ENCODE peak calls at places on chromosome 12, in eight cellular contexts. One of them, this sample, is unnamed.

GRCh38 chr12:75953312-75953906 is 78.2 kb downstream of the PHLDA1 start:
- DNase-seq in cardiac muscle cell: no peak
- DNase-seq in mesendoderm: no peak
- DNase-seq in A549: peak; percentile 72
- DNase-seq in esophagus squamous epithelium: no peak
- DNase-seq in GM23248: peak; percentile 63
- DNase-seq in thyroid gland: no peak
- DNase-seq in IMR-90: peak; percentile 63
- DNase-seq in this sample: no peak

GRCh38 chr12:107415066-107415465 is 270.5 kb upstream of the PWP1 start:
- DNase-seq in esophagus squamous epithelium: no peak
- DNase-seq in cardiac muscle cell: no peak
- DNase-seq in A549: peak; percentile 63
- DNase-seq in mesendoderm: no peak
- DNase-seq in GM23248: peak; percentile 89
- DNase-seq in IMR-90: peak; percentile 77
- DNase-seq in thyroid gland: no peak
- DNase-seq in this sample: no peak

GRCh38 chr12:56628671-56629458 is 1.3 kb downstream of the BAZ2A start:
- DNase-seq in thyroid gland: peak; percentile 68
- DNase-seq in IMR-90: peak; percentile 74
- DNase-seq in cardiac muscle cell: peak; percentile 37
- DNase-seq in GM23248: peak; percentile 83
- DNase-seq in A549: peak; percentile 51
- DNase-seq in esophagus squamous epithelium: no peak
- DNase-seq in mesendoderm: peak; percentile 56
- DNase-seq in this sample: peak; percentile 78

GRCh38 chr12:120363274-120363855 is 5.6 kb downstream of the MSI1 start:
- DNase-seq in esophagus squamous epithelium: no peak
- DNase-seq in A549: no peak
- DNase-seq in IMR-90: no peak
- DNase-seq in thyroid gland: no peak
- DNase-seq in GM23248: no peak
- DNase-seq in mesendoderm: peak; percentile 59
- DNase-seq in cardiac muscle cell: no peak
- DNase-seq in this sample: no peak

GRCh38 chr12:117350140-117350539 is 11.3 kb downstream of the NOS1 start:
- DNase-seq in thyroid gland: peak; percentile 69
- DNase-seq in IMR-90: no peak
- DNase-seq in mesendoderm: no peak
- DNase-seq in A549: no peak
- DNase-seq in cardiac muscle cell: no peak
- DNase-seq in esophagus squamous epithelium: no peak
- DNase-seq in GM23248: no peak
- DNase-seq in this sample: no peak

GRCh38 chr12:121858662-121859572 is at the start of gene HPD:
- DNase-seq in esophagus squamous epithelium: no peak
- DNase-seq in thyroid gland: peak; percentile 33
- DNase-seq in A549: no peak
- DNase-seq in GM23248: peak; percentile 80
- DNase-seq in cardiac muscle cell: no peak
- DNase-seq in IMR-90: peak; percentile 76
- DNase-seq in mesendoderm: peak; percentile 91
- DNase-seq in this sample: peak; percentile 73

GRCh38 chr12:107322063-107322462 is 228.7 kb upstream of the CRY1 start:
- DNase-seq in cardiac muscle cell: no peak
- DNase-seq in IMR-90: no peak
- DNase-seq in mesendoderm: no peak
- DNase-seq in GM23248: no peak
- DNase-seq in A549: no peak
- DNase-seq in thyroid gland: no peak
- DNase-seq in esophagus squamous epithelium: no peak
- DNase-seq in this sample: no peak

GRCh38 chr12:115351513-115352077 is 667.6 kb upstream of the TBX3 start:
- DNase-seq in mesendoderm: no peak
- DNase-seq in A549: no peak
- DNase-seq in esophagus squamous epithelium: no peak
- DNase-seq in IMR-90: peak; percentile 41
- DNase-seq in thyroid gland: no peak
- DNase-seq in cardiac muscle cell: no peak
- DNase-seq in GM23248: peak; percentile 81
- DNase-seq in this sample: no peak

GRCh38 chr12:132492522-132492921 is 2.6 kb downstream of the FBRSL1 start:
- DNase-seq in GM23248: no peak
- DNase-seq in cardiac muscle cell: no peak
- DNase-seq in IMR-90: no peak
- DNase-seq in thyroid gland: no peak
- DNase-seq in mesendoderm: no peak
- DNase-seq in esophagus squamous epithelium: no peak
- DNase-seq in A549: no peak
- DNase-seq in this sample: no peak

GRCh38 chr12:132491761-132492378 is 1.9 kb downstream of the FBRSL1 start:
- DNase-seq in IMR-90: no peak
- DNase-seq in esophagus squamous epithelium: no peak
- DNase-seq in thyroid gland: no peak
- DNase-seq in A549: no peak
- DNase-seq in mesendoderm: no peak
- DNase-seq in GM23248: no peak
- DNase-seq in cardiac muscle cell: no peak
- DNase-seq in this sample: no peak

GRCh38 chr12:132490481-132491348 is 764 bp downstream of the FBRSL1 start:
- DNase-seq in IMR-90: peak; percentile 20
- DNase-seq in esophagus squamous epithelium: no peak
- DNase-seq in cardiac muscle cell: peak; percentile 58
- DNase-seq in GM23248: peak; percentile 75
- DNase-seq in mesendoderm: no peak
- DNase-seq in A549: no peak
- DNase-seq in thyroid gland: peak; percentile 29
- DNase-seq in this sample: peak; percentile 61

GRCh38 chr12:132489602-132490239 is at the start of gene FBRSL1:
- DNase-seq in thyroid gland: peak; percentile 85
- DNase-seq in cardiac muscle cell: peak; percentile 94
- DNase-seq in GM23248: peak; percentile 96
- DNase-seq in IMR-90: peak; percentile 80
- DNase-seq in mesendoderm: peak; percentile 80
- DNase-seq in A549: peak; percentile 81
- DNase-seq in esophagus squamous epithelium: peak; percentile 94
- DNase-seq in this sample: peak; percentile 92

GRCh38 chr12:132491349-132491663 is 1.4 kb downstream of the FBRSL1 start:
- DNase-seq in mesendoderm: no peak
- DNase-seq in thyroid gland: no peak
- DNase-seq in cardiac muscle cell: no peak
- DNase-seq in A549: no peak
- DNase-seq in IMR-90: no peak
- DNase-seq in esophagus squamous epithelium: no peak
- DNase-seq in GM23248: no peak
- DNase-seq in this sample: no peak
- H3K4me1 ChIP-seq in mesendoderm: peaks cover 2% of the 10 kb centered on the region
- H3K4me1 ChIP-seq in thyroid gland: peaks cover 52% of the 10 kb centered on the region
- H3K4me1 ChIP-seq in cardiac muscle cell: peaks cover 15% of the 10 kb centered on the region
- H3K4me1 ChIP-seq in A549: peaks cover 42% of the 10 kb centered on the region
- H3K4me1 ChIP-seq in IMR-90: peaks cover 13% of the 10 kb centered on the region
- H3K4me1 ChIP-seq in esophagus squamous epithelium: peaks cover 57% of the 10 kb centered on the region
- H3K4me1 ChIP-seq in GM23248: peaks cover 4% of the 10 kb centered on the region
- H3K4me1 ChIP-seq in this sample: peaks cover 60% of the 10 kb centered on the region

GRCh38 chr12:108730337-108731104 is 797 bp downstream of the CORO1C start:
- DNase-seq in IMR-90: peak; percentile 88
- DNase-seq in cardiac muscle cell: peak; percentile 80
- DNase-seq in thyroid gland: peak; percentile 47
- DNase-seq in A549: peak; percentile 61
- DNase-seq in esophagus squamous epithelium: no peak
- DNase-seq in mesendoderm: peak; percentile 93
- DNase-seq in GM23248: peak; percentile 93
- DNase-seq in this sample: peak; percentile 80
- H3K4me1 ChIP-seq in IMR-90: peaks cover 10% of the 10 kb centered on the region
- H3K4me1 ChIP-seq in cardiac muscle cell: peaks cover 15% of the 10 kb centered on the region
- H3K4me1 ChIP-seq in thyroid gland: no peaks in the 10 kb centered on the region
- H3K4me1 ChIP-seq in A549: peaks cover 67% of the 10 kb centered on the region
- H3K4me1 ChIP-seq in esophagus squamous epithelium: peaks cover 29% of the 10 kb centered on the region
- H3K4me1 ChIP-seq in mesendoderm: peaks cover 2% of the 10 kb centered on the region
- H3K4me1 ChIP-seq in GM23248: peaks cover 37% of the 10 kb centered on the region
- H3K4me1 ChIP-seq in this sample: peaks cover 40% of the 10 kb centered on the region

DNA sequence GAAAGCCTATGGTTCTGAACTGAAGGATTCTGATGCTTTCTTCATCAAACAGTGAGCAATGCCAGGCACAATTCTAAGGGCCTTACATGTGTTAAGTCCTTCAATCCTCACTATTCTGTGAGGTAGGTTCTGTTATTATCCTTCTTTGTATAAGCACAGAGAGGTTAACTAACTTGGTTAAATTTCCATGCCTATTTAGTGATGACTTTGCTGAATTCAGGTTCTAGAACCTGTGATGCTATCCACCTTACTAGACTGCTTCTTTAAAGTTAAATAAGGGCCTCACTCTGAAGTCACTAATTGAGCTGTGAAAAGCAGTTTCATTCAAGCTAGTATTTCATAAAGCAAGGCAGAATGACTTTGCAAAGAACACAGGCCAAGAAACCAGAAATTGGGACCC is 138.9 kb upstream of the PARP11 start:
- DNase-seq in GM23248: no peak
- DNase-seq in thyroid gland: no peak
- DNase-seq in IMR-90: no peak
- DNase-seq in mesendoderm: no peak
- DNase-seq in esophagus squamous epithelium: no peak
- DNase-seq in A549: no peak
- DNase-seq in cardiac muscle cell: no peak
- DNase-seq in this sample: no peak
- H3K4me1 ChIP-seq in GM23248: no peaks in the 10 kb centered on the region
- H3K4me1 ChIP-seq in thyroid gland: peaks cover 33% of the 10 kb centered on the region
- H3K4me1 ChIP-seq in IMR-90: no peaks in the 10 kb centered on the region
- H3K4me1 ChIP-seq in mesendoderm: peaks cover 10% of the 10 kb centered on the region
- H3K4me1 ChIP-seq in esophagus squamous epithelium: peaks cover 8% of the 10 kb centered on the region
- H3K4me1 ChIP-seq in A549: no peaks in the 10 kb centered on the region
- H3K4me1 ChIP-seq in cardiac muscle cell: no peaks in the 10 kb centered on the region
- H3K4me1 ChIP-seq in this sample: no peaks in the 10 kb centered on the region

GRCh38 chr12:2467447-2468195 is 327.1 kb upstream of the FKBP4 start:
- DNase-seq in GM23248: no peak
- DNase-seq in esophagus squamous epithelium: no peak
- DNase-seq in thyroid gland: no peak
- DNase-seq in A549: no peak
- DNase-seq in cardiac muscle cell: no peak
- DNase-seq in IMR-90: no peak
- DNase-seq in mesendoderm: no peak
- DNase-seq in this sample: no peak
- H3K4me1 ChIP-seq in GM23248: no peaks in the 10 kb centered on the region
- H3K4me1 ChIP-seq in esophagus squamous epithelium: no peaks in the 10 kb centered on the region
- H3K4me1 ChIP-seq in thyroid gland: no peaks in the 10 kb centered on the region
- H3K4me1 ChIP-seq in A549: no peaks in the 10 kb centered on the region
- H3K4me1 ChIP-seq in cardiac muscle cell: no peaks in the 10 kb centered on the region
- H3K4me1 ChIP-seq in IMR-90: no peaks in the 10 kb centered on the region
- H3K4me1 ChIP-seq in mesendoderm: no peaks in the 10 kb centered on the region
- H3K4me1 ChIP-seq in this sample: peaks cover 4% of the 10 kb centered on the region

GRCh38 chr12:29983917-29984316 is 200.2 kb upstream of the TMTC1 start:
- DNase-seq in esophagus squamous epithelium: no peak
- DNase-seq in mesendoderm: no peak
- DNase-seq in IMR-90: no peak
- DNase-seq in cardiac muscle cell: no peak
- DNase-seq in GM23248: no peak
- DNase-seq in A549: no peak
- DNase-seq in thyroid gland: no peak
- DNase-seq in this sample: no peak
- H3K4me1 ChIP-seq in esophagus squamous epithelium: no peaks in the 10 kb centered on the region
- H3K4me1 ChIP-seq in mesendoderm: no peaks in the 10 kb centered on the region
- H3K4me1 ChIP-seq in IMR-90: no peaks in the 10 kb centered on the region
- H3K4me1 ChIP-seq in cardiac muscle cell: no peaks in the 10 kb centered on the region
- H3K4me1 ChIP-seq in GM23248: no peaks in the 10 kb centered on the region
- H3K4me1 ChIP-seq in A549: no peaks in the 10 kb centered on the region
- H3K4me1 ChIP-seq in thyroid gland: no peaks in the 10 kb centered on the region
- H3K4me1 ChIP-seq in this sample: no peaks in the 10 kb centered on the region

GRCh38 chr12:6211421-6211869 is 11.2 kb downstream of the CD9 start:
- DNase-seq in GM23248: peak; percentile 89
- DNase-seq in mesendoderm: no peak
- DNase-seq in cardiac muscle cell: no peak
- DNase-seq in A549: no peak
- DNase-seq in IMR-90: peak; percentile 91
- DNase-seq in esophagus squamous epithelium: no peak
- DNase-seq in thyroid gland: no peak
- DNase-seq in this sample: no peak
- H3K4me1 ChIP-seq in GM23248: peaks cover 55% of the 10 kb centered on the region
- H3K4me1 ChIP-seq in mesendoderm: peaks cover 23% of the 10 kb centered on the region
- H3K4me1 ChIP-seq in cardiac muscle cell: peaks cover 4% of the 10 kb centered on the region
- H3K4me1 ChIP-seq in A549: peaks cover 43% of the 10 kb centered on the region
- H3K4me1 ChIP-seq in IMR-90: peaks cover 25% of the 10 kb centered on the region
- H3K4me1 ChIP-seq in esophagus squamous epithelium: peaks cover 98% of the 10 kb centered on the region
- H3K4me1 ChIP-seq in thyroid gland: peaks cover 93% of the 10 kb centered on the region
- H3K4me1 ChIP-seq in this sample: peaks cover 7% of the 10 kb centered on the region

DNA sequence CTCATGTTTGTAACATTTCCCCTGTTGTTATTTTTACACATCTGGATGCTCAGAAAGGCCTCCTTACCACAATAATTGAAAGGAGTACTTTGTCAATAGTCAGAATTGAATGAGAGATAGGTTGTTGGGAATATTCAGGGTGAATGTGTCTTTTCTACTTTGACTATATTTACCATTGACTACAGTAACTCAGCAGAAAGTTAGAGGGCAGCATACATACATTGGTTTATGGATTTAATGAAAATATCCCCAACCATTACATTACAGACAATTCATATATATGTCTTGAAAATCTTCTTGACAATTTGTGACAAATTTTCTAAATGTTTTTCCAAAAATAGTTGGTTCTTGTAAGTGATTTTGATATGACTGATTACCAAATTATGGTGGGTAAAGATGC is 97.7 kb downstream of the NTS start:
- DNase-seq in mesendoderm: no peak
- DNase-seq in thyroid gland: no peak
- DNase-seq in cardiac muscle cell: no peak
- DNase-seq in esophagus squamous epithelium: no peak
- DNase-seq in IMR-90: no peak
- DNase-seq in A549: no peak
- DNase-seq in GM23248: no peak
- DNase-seq in this sample: no peak
- H3K4me1 ChIP-seq in mesendoderm: no peaks in the 10 kb centered on the region
- H3K4me1 ChIP-seq in thyroid gland: no peaks in the 10 kb centered on the region
- H3K4me1 ChIP-seq in cardiac muscle cell: no peaks in the 10 kb centered on the region
- H3K4me1 ChIP-seq in esophagus squamous epithelium: no peaks in the 10 kb centered on the region
- H3K4me1 ChIP-seq in IMR-90: no peaks in the 10 kb centered on the region
- H3K4me1 ChIP-seq in A549: no peaks in the 10 kb centered on the region
- H3K4me1 ChIP-seq in GM23248: no peaks in the 10 kb centered on the region
- H3K4me1 ChIP-seq in this sample: no peaks in the 10 kb centered on the region

DNA sequence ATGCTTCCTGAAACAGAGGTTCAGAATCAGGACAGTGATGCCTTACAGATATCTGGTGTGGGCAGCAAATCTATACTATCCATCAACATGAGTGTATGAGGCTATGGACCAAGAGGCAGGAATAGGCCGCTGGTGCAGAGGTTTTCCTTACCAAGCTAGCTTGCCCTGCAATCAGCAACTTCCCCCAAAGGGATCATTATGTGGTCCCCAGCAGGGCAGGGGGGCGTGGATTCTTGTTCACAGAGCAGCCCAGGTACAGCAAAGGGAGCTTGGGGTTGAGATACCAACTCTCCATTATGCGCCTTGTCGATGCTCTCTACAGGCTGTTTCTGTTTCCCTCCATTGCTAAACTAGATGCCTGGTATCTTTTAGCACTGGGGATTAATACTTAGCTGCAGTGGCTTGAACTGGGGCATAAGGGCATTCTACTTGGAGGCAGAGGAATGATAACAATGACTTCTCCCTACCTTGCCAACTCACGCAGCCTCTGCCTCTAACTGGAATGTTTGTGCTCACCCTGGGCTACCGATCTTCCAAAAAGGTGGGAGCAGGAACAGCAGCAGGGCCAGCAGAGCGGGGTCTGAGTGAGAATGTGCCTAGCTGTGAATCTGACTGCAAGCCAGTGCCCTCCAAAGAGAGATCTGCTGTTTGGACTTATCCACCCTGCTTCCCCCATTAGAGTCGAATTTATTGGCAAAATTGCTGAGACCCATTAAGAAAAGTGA is 10.3 kb upstream of the KRT1 start:
- DNase-seq in cardiac muscle cell: no peak
- DNase-seq in esophagus squamous epithelium: no peak
- DNase-seq in GM23248: no peak
- DNase-seq in mesendoderm: no peak
- DNase-seq in thyroid gland: no peak
- DNase-seq in A549: no peak
- DNase-seq in IMR-90: no peak
- DNase-seq in this sample: no peak
- H3K4me1 ChIP-seq in cardiac muscle cell: no peaks in the 10 kb centered on the region
- H3K4me1 ChIP-seq in esophagus squamous epithelium: peaks cover 10% of the 10 kb centered on the region
- H3K4me1 ChIP-seq in GM23248: no peaks in the 10 kb centered on the region
- H3K4me1 ChIP-seq in mesendoderm: no peaks in the 10 kb centered on the region
- H3K4me1 ChIP-seq in thyroid gland: peaks cover 9% of the 10 kb centered on the region
- H3K4me1 ChIP-seq in A549: no peaks in the 10 kb centered on the region
- H3K4me1 ChIP-seq in IMR-90: peaks cover 2% of the 10 kb centered on the region
- H3K4me1 ChIP-seq in this sample: no peaks in the 10 kb centered on the region